ENCODE peak calls at places on chromosomes 5 and 9, in six cellular contexts. A is A549, M is H1, E is GM12878, Y is HCT116, K is endothelial cell of umbilical vein. L is an unnamed sample.

GRCh38 chr9:109640232-109641078 is 139.5 kb upstream of the PALM2AKAP2 start:
- DNase-seq in K (no peak), A (peak), M (no peak), E (no peak), Y (no peak), L (no peak)

GRCh38 chr5:128409401-128409800 is 128.6 kb downstream of the FBN2 start:
- DNase-seq in A (no peak), E (no peak), K (peak), M (no peak), Y (no peak), L (no peak)

GRCh38 chr9:128061305-128061704 is 5.8 kb downstream of the NAIF1 start:
- DNase-seq in E (no peak), Y (no peak), A (no peak), K (peak), M (no peak), L (no peak)

GRCh38 chr9:38251461-38251860 is 141.0 kb upstream of the ALDH1B1 start:
- DNase-seq in Y (no peak), M (no peak), E (no peak), K (no peak), A (no peak), L (no peak)

GRCh38 chr9:132200706-132201105 is 38.8 kb downstream of the NTNG2 start:
- DNase-seq in Y (no peak), K (no peak), M (no peak), E (no peak), A (no peak), L (no peak)

GRCh38 chr9:128485414-128485855 is 19.1 kb upstream of the GLE1 start:
- DNase-seq in E (no peak), A (no peak), M (no peak), Y (no peak), K (no peak), L (no peak)

GRCh38 chr9:104961238-104961637 is 33.3 kb upstream of the ABCA1 start:
- DNase-seq in M (peak), K (peak), E (peak), Y (no peak), A (peak), L (peak)

GRCh38 chr5:100901851-100902341 is 1.2 kb downstream of the ST8SIA4 start:
- DNase-seq in M (no peak), K (peak), E (no peak), A (no peak), Y (no peak), L (peak)

GRCh38 chr5:163569284-163569683 is 63.9 kb downstream of the MAT2B start:
- DNase-seq in A (no peak), E (no peak), M (no peak), Y (no peak), K (peak), L (no peak)

GRCh38 chr5:141874262-141874964 is 3.8 kb downstream of the PCDH1 start:
- DNase-seq in Y (no peak), K (no peak), M (no peak), A (no peak), E (no peak), L (no peak)

GRCh38 chr9:9754186-9754585 is 858.6 kb downstream of the PTPRD start:
- DNase-seq in E (no peak), M (no peak), A (no peak), Y (no peak), K (no peak), L (no peak)

GRCh38 chr5:27516437-27516836 is 478.1 kb upstream of the CDH9 start:
- DNase-seq in E (no peak), K (no peak), M (no peak), Y (no peak), A (no peak), L (peak)

GRCh38 chr5:12910611-12911010 is 1006.4 kb upstream of the CTNND2 start:
- DNase-seq in M (no peak), A (no peak), E (no peak), Y (no peak), K (peak), L (no peak)

GRCh38 chr5:113487411-113487778 is 858 bp downstream of the MCC start:
- DNase-seq in M (no peak), A (peak), E (no peak), K (peak), Y (peak), L (no peak)

GRCh38 chr9:95771556-95772280 is 103.8 kb upstream of the ERCC6L2 start:
- DNase-seq in K (no peak), Y (no peak), A (no peak), M (no peak), E (no peak), L (no peak)

GRCh38 chr9:86405926-86406325 is 51.7 kb upstream of the TUT7 start:
- DNase-seq in K (no peak), M (no peak), E (no peak), Y (peak), A (peak), L (peak)

GRCh38 chr5:180162304-180162661 is 46.7 kb downstream of the RASGEF1C start:
- DNase-seq in K (no peak), A (no peak), E (no peak), M (no peak), Y (no peak), L (no peak)

GRCh38 chr5:115456056-115456455 is 88.5 kb downstream of the FEM1C start:
- DNase-seq in K (no peak), M (no peak), E (no peak), Y (no peak), A (no peak), L (no peak)

GRCh38 chr5:45695680-45696093 is 493 bp downstream of the HCN1 start:
- DNase-seq in M (no peak), Y (no peak), E (no peak), K (no peak), A (no peak), L (no peak)

GRCh38 chr9:78826521-78826920 is 529.6 kb downstream of the PSAT1 start:
- DNase-seq in K (no peak), Y (no peak), A (no peak), M (no peak), E (no peak), L (no peak)

DNA sequence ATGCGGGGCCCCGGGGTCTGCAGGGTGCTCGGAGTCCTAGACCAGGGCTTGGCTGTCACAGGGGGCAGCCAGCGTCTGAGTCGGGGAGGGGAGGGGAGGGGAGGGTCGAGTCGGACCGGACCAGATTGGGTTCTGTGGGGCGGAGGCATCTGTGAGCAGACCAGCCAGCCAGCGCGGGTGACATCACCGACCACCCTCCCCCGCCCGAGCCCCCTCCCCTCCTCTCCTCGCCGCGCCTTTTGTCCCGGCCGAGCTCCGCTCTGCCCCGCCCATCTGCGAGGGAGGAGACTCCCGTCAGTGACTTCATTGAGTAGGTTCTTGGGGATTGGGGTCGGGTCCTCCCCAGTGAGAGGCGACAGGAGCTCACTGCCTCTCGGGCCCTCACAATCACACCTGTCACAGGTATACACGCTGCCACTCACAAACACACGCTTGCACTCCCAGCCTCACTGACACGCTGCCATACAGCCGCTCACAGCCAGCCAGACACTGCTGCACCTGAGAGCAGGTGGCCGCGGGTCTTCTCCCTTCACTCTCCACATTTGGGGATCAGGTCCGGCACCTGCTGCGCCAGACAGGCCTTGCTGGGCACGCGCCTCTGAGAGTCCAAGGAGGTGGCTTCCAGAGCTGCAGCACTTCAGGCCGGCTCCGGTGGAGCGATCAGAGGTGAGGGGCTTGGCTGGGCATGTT is 546 bp downstream of the DNAJB5 start:
- DNase-seq in K (peak), M (no peak), A (no peak), Y (no peak), E (no peak), L (peak)
- TF ChIP-seq POLR2A in K (no peak), M (peak), A (no peak), Y (no peak), E (no peak), L (no peak)

GRCh38 chr9:113952651-113953050 is 76.5 kb downstream of the ZNF618 start:
- DNase-seq in E (no peak), K (no peak), M (no peak), A (no peak), Y (no peak), L (no peak)

GRCh38 chr9:113956901-113957777 is 81.0 kb downstream of the ZNF618 start:
- DNase-seq in E (no peak), M (no peak), A (peak), K (peak), Y (no peak), L (no peak)

GRCh38 chr9:113957778-113958430 is 81.8 kb downstream of the ZNF618 start:
- DNase-seq in M (no peak), E (no peak), Y (no peak), A (peak), K (peak), L (no peak)

GRCh38 chr9:113953541-113953940 is 77.4 kb downstream of the ZNF618 start:
- DNase-seq in Y (no peak), A (no peak), M (no peak), K (peak), E (no peak), L (no peak)

GRCh38 chr9:113955076-113955752 is 79.1 kb downstream of the ZNF618 start:
- DNase-seq in K (peak), M (no peak), Y (no peak), A (no peak), E (no peak), L (peak)
- TF ChIP-seq MAX in K (no peak), M (no peak), Y (no peak), A (no peak), E (no peak), L (no peak)

GRCh38 chr5:90657030-90657429 is 98.4 kb downstream of the ADGRV1 start:
- DNase-seq in M (no peak), K (no peak), A (no peak), Y (no peak), E (no peak), L (no peak)

GRCh38 chr5:90655423-90655822 is 96.8 kb downstream of the ADGRV1 start:
- DNase-seq in A (no peak), E (no peak), K (no peak), M (no peak), Y (no peak), L (no peak)

GRCh38 chr5:90658620-90659019 is 100.0 kb downstream of the ADGRV1 start:
- DNase-seq in Y (no peak), K (no peak), A (no peak), E (no peak), M (no peak), L (no peak)

GRCh38 chr5:90654235-90654634 is 95.6 kb downstream of the ADGRV1 start:
- DNase-seq in A (no peak), K (no peak), Y (no peak), E (no peak), M (no peak), L (no peak)

GRCh38 chr5:90657788-90658187 is 99.2 kb downstream of the ADGRV1 start:
- DNase-seq in K (no peak), M (no peak), Y (no peak), E (no peak), A (no peak), L (no peak)
- TF ChIP-seq POLR2A in K (no peak), M (no peak), Y (no peak), E (no peak), A (no peak), L (no peak)

GRCh38 chr9:7166074-7166473 is 408.3 kb downstream of the KDM4C start:
- DNase-seq in A (no peak), Y (no peak), K (no peak), M (no peak), E (no peak), L (no peak)
- TF ChIP-seq MAX in A (no peak), Y (no peak), K (no peak), M (no peak), E (no peak), L (no peak)